ENCODE peak calls at places on chromosome 2, in eight cellular contexts. L is NCI-H2227 treated with DMSO at 0.1 percent for 48 hours; Y is NCI-H1092 treated with DMSO at 0.1 percent for 48 hours; P is RWPE1; I is COR-L47; B is fibroblast of the aortic adventitia; N is ELR; J is activated naive CD4-positive, alpha-beta T cell. O is an unnamed sample.

GRCh38 chr2:128291161-128291843 is 27.4 kb downstream of the HS6ST1 start:
- DNase-seq in I (no peak), P (no peak), B (no peak), N (no peak), L (no peak), J (no peak), Y (no peak), O (no peak)

GRCh38 chr2:219567131-219567530 is 4.2 kb downstream of the OBSL1 start:
- DNase-seq in L (no peak), N (no peak), J (no peak), B (no peak), Y (no peak), P (no peak), I (no peak), O (no peak)

GRCh38 chr2:1727796-1728474 is 16.4 kb downstream of the PXDN start:
- DNase-seq in P (no peak), B (no peak), L (no peak), N (no peak), I (no peak), Y (peak; percentile 12), J (no peak), O (no peak)

GRCh38 chr2:184566716-184567115 is 31.6 kb upstream of the ZNF804A start:
- DNase-seq in P (peak; percentile 0), B (no peak), J (no peak), I (no peak), L (no peak), N (no peak), Y (no peak), O (no peak)

GRCh38 chr2:209946539-209946938 is 55.9 kb upstream of the RPE start:
- DNase-seq in Y (no peak), I (no peak), B (peak; percentile 22), J (no peak), N (no peak), P (no peak), L (no peak), O (no peak)

GRCh38 chr2:96873651-96874096 is 3.8 kb upstream of the SEMA4C start:
- DNase-seq in B (no peak), Y (no peak), L (no peak), N (no peak), P (no peak), J (no peak), I (no peak), O (no peak)

GRCh38 chr2:120511546-120512320 is 165.8 kb downstream of the INHBB start:
- DNase-seq in P (no peak), Y (no peak), L (no peak), I (no peak), B (no peak), J (no peak), N (no peak), O (no peak)

GRCh38 chr2:7572460-7572859 is 655.2 kb downstream of the RNF144A start:
- DNase-seq in I (no peak), B (no peak), Y (peak; percentile 45), N (no peak), L (no peak), P (no peak), J (no peak), O (no peak)

GRCh38 chr2:186848873-186849578 is at the start of gene ZSWIM2:
- DNase-seq in I (peak; percentile 93), P (peak; percentile 63), J (no peak), Y (peak; percentile 76), L (peak; percentile 100), B (peak; percentile 94), N (peak; percentile 86), O (no peak)

GRCh38 chr2:120344214-120344990 is 1.5 kb upstream of the INHBB start:
- DNase-seq in L (no peak), P (no peak), B (no peak), N (peak; percentile 43), Y (peak; percentile 3), I (peak; percentile 28), J (no peak), O (no peak)

GRCh38 chr2:72148391-72148974 is 821 bp upstream of the CYP26B1 start:
- DNase-seq in J (no peak), B (no peak), I (no peak), N (no peak), P (no peak), L (no peak), Y (peak; percentile 10), O (peak; percentile 34)

GRCh38 chr2:234496835-234497591 is at the start of gene ARL4C:
- DNase-seq in B (peak; percentile 43), Y (peak; percentile 17), N (peak; percentile 68), P (peak; percentile 69), L (peak; percentile 66), I (peak; percentile 37), J (no peak), O (peak; percentile 49)

GRCh38 chr2:55431982-55432627 is 12.4 kb upstream of the CCDC88A start:
- DNase-seq in Y (peak; percentile 27), I (no peak), P (peak; percentile 20), J (no peak), B (peak; percentile 68), N (peak; percentile 63), L (peak; percentile 23), O (peak; percentile 66)

GRCh38 chr2:96113367-96113677 is 3.0 kb downstream of the ADRA2B start:
- DNase-seq in B (no peak), P (no peak), N (no peak), J (no peak), Y (no peak), I (no peak), L (no peak), O (no peak)

GRCh38 chr2:55995206-55995605 is 71.6 kb upstream of the EFEMP1 start:
- DNase-seq in J (no peak), N (no peak), B (no peak), Y (no peak), P (no peak), I (peak; percentile 48), L (no peak), O (no peak)

GRCh38 chr2:172211507-172211906 is 108.8 kb upstream of the DLX2 start:
- DNase-seq in Y (no peak), I (no peak), N (peak; percentile 58), L (no peak), P (no peak), B (no peak), J (no peak), O (peak; percentile 7)

GRCh38 chr2:24621779-24622538 is 130.9 kb downstream of the NCOA1 start:
- DNase-seq in L (peak; percentile 73), J (no peak), I (no peak), B (no peak), P (no peak), N (no peak), Y (no peak), O (no peak)

GRCh38 chr2:34734662-34735061 is 1135.6 kb upstream of the FAM98A start:
- DNase-seq in L (no peak), P (no peak), B (no peak), I (no peak), Y (no peak), N (no peak), J (no peak), O (no peak)

GRCh38 chr2:189763908-189764661 is 1.5 kb upstream of the OSGEPL1 start:
- DNase-seq in N (peak; percentile 41), L (no peak), J (no peak), I (no peak), B (peak; percentile 37), P (no peak), Y (peak; percentile 0), O (peak; percentile 61)

GRCh38 chr2:218028562-218029348 is 26.0 kb upstream of the TNS1 start:
- DNase-seq in B (no peak), N (no peak), Y (no peak), I (no peak), P (no peak), J (no peak), L (no peak), O (no peak)

GRCh38 chr2:177355874-177356273 is 36.7 kb upstream of the AGPS start:
- DNase-seq in P (no peak), J (no peak), I (no peak), L (no peak), Y (no peak), B (peak; percentile 82), N (no peak), O (no peak)

GRCh38 chr2:171521361-171522056 is 765 bp upstream of the CYBRD1 start:
- DNase-seq in N (no peak), P (no peak), B (peak; percentile 62), L (no peak), Y (no peak), J (no peak), I (no peak), O (no peak)

GRCh38 chr2:198347936-198348335 is 543.5 kb downstream of the PLCL1 start:
- DNase-seq in I (no peak), P (no peak), N (peak; percentile 50), L (no peak), B (no peak), Y (no peak), J (no peak), O (no peak)

O was measured in RKO.